ENCODE peak calls at places on chromosomes 11 and 22, in six cellular contexts. B is neuronal stem cell, A is IMR-90, I is mesenchymal stem cell, Z is H1, U is trophoblast cell. J is an unnamed sample.

GRCh38 chr11:66548041-66548440 is 1.3 kb downstream of the ACTN3 start:
- DNase-seq in B (no peak), A (no peak), I (no peak), Z (no peak), U (no peak), J (no peak)

GRCh38 chr11:8096575-8096974 is 15.6 kb downstream of the TUB start:
- DNase-seq in B (no peak), A (no peak), I (no peak), Z (no peak), U (no peak), J (no peak)

GRCh38 chr11:33869511-33870422 is 22.1 kb downstream of the LMO2 start:
- DNase-seq in B (no peak), A (peak; percentile 2), I (peak; percentile 34), Z (peak; percentile 73), U (peak; percentile 51), J (peak; percentile 67)

GRCh38 chr11:112162761-112163669 is 879 bp downstream of the IL18 start:
- DNase-seq in B (no peak), A (peak; percentile 42), I (no peak), Z (no peak), U (no peak), J (no peak)

GRCh38 chr11:36238881-36239280 is 50.3 kb downstream of the COMMD9 start:
- DNase-seq in B (no peak), A (no peak), I (no peak), Z (no peak), U (no peak), J (no peak)

GRCh38 chr11:133947298-133947905 is 9.4 kb downstream of the IGSF9B start:
- DNase-seq in B (peak; percentile 66), A (peak; percentile 23), I (peak; percentile 16), Z (peak; percentile 87), U (no peak), J (peak; percentile 90)

GRCh38 chr11:116960916-116961315 is 123.5 kb upstream of the APOA1 start:
- DNase-seq in B (no peak), A (peak; percentile 83), I (peak; percentile 81), Z (no peak), U (peak; percentile 37), J (peak; percentile 62)

GRCh38 chr22:27876684-27877083 is 42.4 kb downstream of the PITPNB start:
- DNase-seq in B (no peak), A (peak; percentile 27), I (peak; percentile 44), Z (no peak), U (no peak), J (no peak)

GRCh38 chr11:7688238-7688826 is 15.0 kb upstream of the CYB5R2 start:
- DNase-seq in B (no peak), A (peak; percentile 31), I (peak; percentile 51), Z (no peak), U (peak; percentile 31), J (peak; percentile 65)

GRCh38 chr22:43014062-43014875 is 680 bp downstream of the PACSIN2 start:
- DNase-seq in B (peak; percentile 54), A (no peak), I (peak; percentile 55), Z (peak; percentile 75), U (peak; percentile 28), J (peak; percentile 65)

GRCh38 chr11:111798279-111798678 is 32.1 kb upstream of the PPP2R1B start:
- DNase-seq in B (no peak), A (no peak), I (no peak), Z (no peak), U (no peak), J (no peak)

GRCh38 chr11:116831790-116832349 is 2.2 kb downstream of the APOC3 start:
- DNase-seq in B (no peak), A (no peak), I (no peak), Z (no peak), U (no peak), J (no peak)

GRCh38 chr11:119389611-119390254 is 8.2 kb upstream of the USP2 start:
- DNase-seq in B (no peak), A (no peak), I (no peak), Z (peak; percentile 83), U (no peak), J (peak; percentile 71)

GRCh38 chr11:111939836-111940604 is 2.9 kb downstream of the DIXDC1 start:
- DNase-seq in B (no peak), A (peak; percentile 94), I (peak; percentile 76), Z (no peak), U (no peak), J (no peak)

GRCh38 chr22:21761086-21761485 is 25.5 kb upstream of the YPEL1 start:
- DNase-seq in B (no peak), A (peak; percentile 88), I (peak; percentile 58), Z (no peak), U (no peak), J (no peak)

GRCh38 chr11:125890447-125891100 is 3.1 kb downstream of the HYLS1 start:
- DNase-seq in B (no peak), A (peak; percentile 15), I (no peak), Z (no peak), U (no peak), J (no peak)

GRCh38 chr11:125886997-125887372 is 483 bp upstream of the HYLS1 start:
- DNase-seq in B (no peak), A (no peak), I (no peak), Z (no peak), U (peak; percentile 19), J (no peak)

GRCh38 chr11:125883375-125883774 is 4.1 kb upstream of the HYLS1 start:
- DNase-seq in B (no peak), A (no peak), I (no peak), Z (no peak), U (no peak), J (no peak)

GRCh38 chr11:125892071-125892470 is 4.6 kb downstream of the HYLS1 start:
- DNase-seq in B (no peak), A (peak; percentile 75), I (no peak), Z (no peak), U (no peak), J (no peak)

DNA sequence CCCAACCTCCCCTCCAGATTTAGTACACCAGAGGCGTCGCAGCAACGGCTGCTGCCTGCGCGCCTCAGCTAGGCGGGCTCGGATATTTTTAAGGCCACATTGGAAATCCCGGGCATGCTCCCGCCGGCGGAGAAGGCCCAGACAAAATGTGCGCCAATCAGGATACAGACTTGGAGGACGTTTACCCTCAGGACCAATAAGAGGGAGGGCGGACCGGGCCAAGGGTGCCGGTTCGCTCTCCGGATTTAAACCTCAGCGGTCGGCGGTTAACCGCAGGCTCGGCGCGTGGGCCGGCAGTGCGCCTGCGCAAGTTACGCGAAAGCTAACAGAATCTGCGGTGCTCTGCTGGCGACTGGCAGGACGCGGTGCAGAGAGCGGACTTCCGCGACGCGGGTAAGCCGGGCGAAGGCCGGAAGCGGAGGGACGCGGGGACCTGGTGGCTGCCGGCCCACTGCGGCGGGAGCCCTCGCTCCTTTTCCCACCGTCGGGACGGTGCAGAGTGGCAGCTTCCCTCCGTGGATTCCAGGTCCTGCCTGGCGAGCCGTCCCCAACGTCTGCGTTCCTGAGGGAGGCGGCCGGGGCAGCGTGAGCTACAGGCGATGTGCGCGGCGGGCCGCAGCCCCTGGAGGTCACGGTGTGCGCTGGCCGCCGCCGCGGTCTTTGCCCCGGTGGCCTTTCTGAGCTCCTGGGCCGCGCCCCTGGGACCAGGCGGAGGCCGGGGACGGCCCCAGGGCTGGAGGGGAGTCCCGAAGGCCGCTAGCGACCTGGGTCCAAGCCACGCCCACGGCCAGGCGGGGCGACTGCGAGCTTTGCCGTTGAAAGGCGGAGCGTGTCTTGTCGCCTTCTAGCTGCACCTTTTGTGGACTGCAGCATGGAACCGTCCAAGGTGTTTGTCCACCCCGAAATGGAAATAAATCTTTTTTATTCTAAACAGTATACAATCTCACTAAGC is at the start of gene HYLS1:
- DNase-seq in B (peak; percentile 77), A (peak; percentile 95), I (peak; percentile 94), Z (peak; percentile 93), U (peak; percentile 98), J (peak; percentile 98)
- H2BK120ac ChIP-seq in B (no peak within 1 kb of the TSS), A (peak within 1 kb of the TSS; percentile 61), I (no peak within 1 kb of the TSS), Z (peak within 1 kb of the TSS; percentile 12), U (peak within 1 kb of the TSS; percentile 46), J (no peak within 1 kb of the TSS)

GRCh38 chr11:129314381-129314780 is 61.3 kb upstream of the BARX2 start:
- DNase-seq in B (no peak), A (no peak), I (no peak), Z (no peak), U (no peak), J (no peak)
- H3K4me3 ChIP-seq in B (no peak overlapping the region), A (no peak overlapping the region), I (no peak overlapping the region), Z (no peak overlapping the region), U (no peak overlapping the region), J (no peak overlapping the region)

GRCh38 chr22:20503816-20504215 is 3.6 kb upstream of the MED15 start:
- DNase-seq in B (no peak), A (no peak), I (no peak), Z (no peak), U (peak; percentile 45), J (no peak)
- H2BK120ac ChIP-seq in B (no peak overlapping the region), A (no peak overlapping the region), I (no peak overlapping the region), Z (no peak overlapping the region), U (peak overlapping the region; percentile 16), J (no peak overlapping the region)

DNA sequence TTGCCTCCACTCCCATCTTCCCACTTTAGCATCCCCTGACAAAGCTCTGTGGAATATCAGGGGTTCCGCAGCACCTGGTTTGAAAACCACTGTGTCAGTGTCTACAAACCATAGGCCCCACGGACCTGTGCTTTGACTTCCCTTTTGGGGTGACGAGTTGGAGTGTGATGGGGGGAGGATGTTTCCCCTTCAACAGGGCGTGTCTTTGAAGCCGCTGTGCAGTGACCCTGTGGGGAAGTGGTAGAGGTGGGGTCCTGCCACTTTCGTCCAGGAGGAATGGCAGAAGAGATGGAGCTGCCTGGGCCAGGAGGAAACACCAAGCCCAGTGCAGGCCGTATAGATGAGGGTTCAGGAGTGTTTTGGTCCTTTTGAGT is 20.9 kb downstream of the TPBGL start:
- DNase-seq in B (no peak), A (no peak), I (no peak), Z (no peak), U (no peak), J (no peak)
- H3K4me3 ChIP-seq in B (no peak overlapping the region), A (no peak overlapping the region), I (no peak overlapping the region), Z (no peak overlapping the region), U (no peak overlapping the region), J (no peak overlapping the region)

GRCh38 chr11:104782377-104782754 is 115.9 kb downstream of the CASP12 start:
- DNase-seq in B (no peak), A (no peak), I (no peak), Z (no peak), U (no peak), J (no peak)
- H2BK120ac ChIP-seq in B (no peak overlapping the region), A (no peak overlapping the region), I (no peak overlapping the region), Z (peak overlapping the region; percentile 91), U (no peak overlapping the region), J (no peak overlapping the region)